ENCODE peak calls at places on chromosomes 16 and 17, in five cellular contexts. One of them, this sample, is unnamed.

GRCh38 chr17:63697341-63698286 is 2.3 kb downstream of the LIMD2 start:
- DNase-seq in A172: peak; percentile 48
- DNase-seq in B cell: peak; percentile 94
- DNase-seq in stimulated activated CD4-positive, alpha-beta T cell treated with anti-CD3 and anti-CD28 coated beads, Interleukin-4, amount 100 ng/mL, for 4 hours: peak; percentile 66
- DNase-seq in choroid plexus epithelial cell: peak; percentile 47
- DNase-seq in this sample: peak; percentile 64

GRCh38 chr16:27305342-27305741 is 8.4 kb upstream of the IL4R start:
- DNase-seq in stimulated activated CD4-positive, alpha-beta T cell treated with anti-CD3 and anti-CD28 coated beads, Interleukin-4, amount 100 ng/mL, for 4 hours: no peak
- DNase-seq in A172: no peak
- DNase-seq in B cell: no peak
- DNase-seq in choroid plexus epithelial cell: no peak
- DNase-seq in this sample: no peak

GRCh38 chr16:515963-516226 is 11.6 kb upstream of the CAPN15 start:
- DNase-seq in stimulated activated CD4-positive, alpha-beta T cell treated with anti-CD3 and anti-CD28 coated beads, Interleukin-4, amount 100 ng/mL, for 4 hours: no peak
- DNase-seq in B cell: no peak
- DNase-seq in choroid plexus epithelial cell: no peak
- DNase-seq in A172: no peak
- DNase-seq in this sample: no peak

GRCh38 chr17:20267459-20267842 is 199.9 kb downstream of the LGALS9B start:
- DNase-seq in B cell: no peak
- DNase-seq in A172: no peak
- DNase-seq in choroid plexus epithelial cell: peak; percentile 16
- DNase-seq in stimulated activated CD4-positive, alpha-beta T cell treated with anti-CD3 and anti-CD28 coated beads, Interleukin-4, amount 100 ng/mL, for 4 hours: peak; percentile 21
- DNase-seq in this sample: no peak

GRCh38 chr17:68939195-68939594 is 16.0 kb downstream of the ABCA8 start:
- DNase-seq in A172: no peak
- DNase-seq in stimulated activated CD4-positive, alpha-beta T cell treated with anti-CD3 and anti-CD28 coated beads, Interleukin-4, amount 100 ng/mL, for 4 hours: no peak
- DNase-seq in B cell: no peak
- DNase-seq in choroid plexus epithelial cell: no peak
- DNase-seq in this sample: no peak

GRCh38 chr17:21029032-21029431 is 13.8 kb downstream of the USP22 start:
- DNase-seq in choroid plexus epithelial cell: peak; percentile 81
- DNase-seq in B cell: no peak
- DNase-seq in stimulated activated CD4-positive, alpha-beta T cell treated with anti-CD3 and anti-CD28 coated beads, Interleukin-4, amount 100 ng/mL, for 4 hours: no peak
- DNase-seq in A172: no peak
- DNase-seq in this sample: no peak

GRCh38 chr16:49932943-49933342 is 77.0 kb upstream of the ZNF423 start:
- DNase-seq in B cell: no peak
- DNase-seq in stimulated activated CD4-positive, alpha-beta T cell treated with anti-CD3 and anti-CD28 coated beads, Interleukin-4, amount 100 ng/mL, for 4 hours: no peak
- DNase-seq in A172: peak; percentile 26
- DNase-seq in choroid plexus epithelial cell: peak; percentile 54
- DNase-seq in this sample: no peak

GRCh38 chr16:49472598-49472997 is 99.0 kb downstream of the C16orf78 start:
- DNase-seq in B cell: no peak
- DNase-seq in A172: no peak
- DNase-seq in stimulated activated CD4-positive, alpha-beta T cell treated with anti-CD3 and anti-CD28 coated beads, Interleukin-4, amount 100 ng/mL, for 4 hours: no peak
- DNase-seq in choroid plexus epithelial cell: no peak
- DNase-seq in this sample: no peak

GRCh38 chr16:31331141-31331764 is 23.7 kb upstream of the ITGAX start:
- DNase-seq in B cell: peak; percentile 63
- DNase-seq in stimulated activated CD4-positive, alpha-beta T cell treated with anti-CD3 and anti-CD28 coated beads, Interleukin-4, amount 100 ng/mL, for 4 hours: peak; percentile 20
- DNase-seq in A172: no peak
- DNase-seq in choroid plexus epithelial cell: no peak
- DNase-seq in this sample: no peak